ENCODE peak calls at places on chromosomes 5 and 9, in four cellular contexts. P is fibroblast of pulmonary artery, I is epithelial cell of esophagus, Y is Caco-2. T is an unnamed sample.

GRCh38 chr5:37722236-37723146 is 117.3 kb downstream of the GDNF start:
- DNase-seq in Y (no peak), P (peak; percentile 77), I (peak; percentile 67), T (peak; percentile 98)

GRCh38 chr9:120718328-120718727 is 4.1 kb upstream of the MEGF9 start:
- DNase-seq in I (no peak), P (no peak), Y (no peak), T (no peak)

GRCh38 chr9:8779478-8779877 is 979.9 kb upstream of the DMAC1 start:
- DNase-seq in Y (no peak), I (no peak), P (no peak), T (no peak)

GRCh38 chr5:38948501-38948900 is 102.7 kb downstream of the OSMR start:
- DNase-seq in I (no peak), Y (no peak), P (peak; percentile 66), T (peak; percentile 22)

GRCh38 chr9:133460405-133461175 is 812 bp downstream of the CACFD1 start:
- DNase-seq in P (peak; percentile 24), I (peak; percentile 32), Y (peak; percentile 89), T (peak; percentile 9)

GRCh38 chr5:180235077-180235476 is 26.1 kb upstream of the RASGEF1C start:
- DNase-seq in I (no peak), Y (no peak), P (no peak), T (no peak)

GRCh38 chr5:59684388-59685003 is 209.0 kb downstream of the PDE4D start:
- DNase-seq in P (no peak), Y (no peak), I (peak; percentile 46), T (no peak)

GRCh38 chr5:40481226-40481625 is 198.5 kb upstream of the PTGER4 start:
- DNase-seq in I (peak; percentile 80), Y (no peak), P (no peak), T (no peak)

GRCh38 chr9:129570450-129571297 is 50.2 kb downstream of the C9orf50 start:
- DNase-seq in Y (peak; percentile 56), I (peak; percentile 80), P (peak; percentile 80), T (peak; percentile 87)

GRCh38 chr9:16885896-16886295 is 15.4 kb upstream of the BNC2 start:
- DNase-seq in I (no peak), Y (no peak), P (no peak), T (no peak)

GRCh38 chr5:9339206-9339818 is 206.6 kb downstream of the SEMA5A start:
- DNase-seq in Y (peak; percentile 36), P (peak; percentile 24), I (no peak), T (no peak)

GRCh38 chr9:120646943-120647342 is 67.0 kb upstream of the CDK5RAP2 start:
- DNase-seq in P (no peak), Y (no peak), I (no peak), T (no peak)

GRCh38 chr9:116154334-116154975 is 864 bp downstream of the PAPPA start:
- DNase-seq in P (peak; percentile 42), Y (peak; percentile 29), I (no peak), T (no peak)

GRCh38 chr9:129197978-129198736 is 20.1 kb upstream of the IER5L start:
- DNase-seq in Y (no peak), I (peak; percentile 51), P (peak; percentile 82), T (peak; percentile 92)

GRCh38 chr5:111494350-111494999 is 17.9 kb downstream of the STARD4 start:
- DNase-seq in I (peak; percentile 93), Y (no peak), P (no peak), T (no peak)

GRCh38 chr5:45696206-45696836 is at the start of gene HCN1:
- DNase-seq in Y (no peak), I (peak; percentile 82), P (peak; percentile 72), T (peak; percentile 76)

GRCh38 chr5:4533457-4534105 is 606.5 kb upstream of the ADAMTS16 start:
- DNase-seq in I (peak; percentile 25), P (no peak), Y (no peak), T (no peak)

GRCh38 chr5:94893404-94894145 is 275.1 kb downstream of the SLF1 start:
- DNase-seq in Y (no peak), P (peak; percentile 28), I (peak; percentile 19), T (peak; percentile 26)

GRCh38 chr5:8864053-8864452 is 681.8 kb downstream of the SEMA5A start:
- DNase-seq in I (peak; percentile 76), P (peak; percentile 44), Y (peak; percentile 55), T (no peak)

GRCh38 chr5:128777052-128777451 is 188.2 kb upstream of the SLC27A6 start:
- DNase-seq in Y (no peak), P (no peak), I (peak; percentile 45), T (no peak)

GRCh38 chr5:54088081-54088480 is 222.3 kb downstream of the ARL15 start:
- DNase-seq in Y (no peak), I (no peak), P (peak; percentile 19), T (peak; percentile 14)

GRCh38 chr9:136910901-136911245 is 24.6 kb downstream of the TRAF2 start:
- DNase-seq in Y (no peak), P (no peak), I (no peak), T (no peak)
- TF ChIP-seq CTCF in Y (peak; percentile 12), P (no peak), I (no peak), T (no peak)

GRCh38 chr9:33161011-33161588 is 6.0 kb downstream of the B4GALT1 start:
- DNase-seq in I (peak; percentile 96), P (peak; percentile 94), Y (peak; percentile 67), T (peak; percentile 98)

GRCh38 chr9:33161589-33162132 is 5.5 kb downstream of the B4GALT1 start:
- DNase-seq in Y (peak; percentile 82), I (peak; percentile 91), P (no peak), T (no peak)

GRCh38 chr9:33164138-33164809 is 2.9 kb downstream of the B4GALT1 start:
- DNase-seq in Y (no peak), P (no peak), I (no peak), T (no peak)

GRCh38 chr9:33163433-33164137 is 3.6 kb downstream of the B4GALT1 start:
- DNase-seq in Y (no peak), I (no peak), P (no peak), T (no peak)

GRCh38 chr9:33162721-33163311 is 4.3 kb downstream of the B4GALT1 start:
- DNase-seq in P (peak; percentile 94), I (peak; percentile 87), Y (peak; percentile 76), T (no peak)
- H3K4me3 ChIP-seq in P (peak overlapping the region; percentile 99), I (peak overlapping the region; percentile 95), Y (no peak overlapping the region), T (no peak overlapping the region)

GRCh38 chr5:154393850-154394249 is 51.9 kb upstream of the SAP30L start:
- DNase-seq in Y (no peak), P (no peak), I (no peak), T (no peak)

GRCh38 chr5:154391788-154392187 is 54.0 kb upstream of the SAP30L start:
- DNase-seq in P (no peak), Y (no peak), I (no peak), T (no peak)

GRCh38 chr5:154395407-154396106 is 50.2 kb upstream of the SAP30L start:
- DNase-seq in I (peak; percentile 90), P (peak; percentile 41), Y (no peak), T (peak; percentile 34)

GRCh38 chr5:154396128-154396527 is 49.7 kb upstream of the SAP30L start:
- DNase-seq in Y (no peak), P (no peak), I (no peak), T (no peak)

GRCh38 chr5:154394328-154394727 is 51.5 kb upstream of the SAP30L start:
- DNase-seq in Y (no peak), P (no peak), I (no peak), T (no peak)
- TF ChIP-seq CTCF in Y (no peak), P (no peak), I (no peak), T (no peak)

DNA sequence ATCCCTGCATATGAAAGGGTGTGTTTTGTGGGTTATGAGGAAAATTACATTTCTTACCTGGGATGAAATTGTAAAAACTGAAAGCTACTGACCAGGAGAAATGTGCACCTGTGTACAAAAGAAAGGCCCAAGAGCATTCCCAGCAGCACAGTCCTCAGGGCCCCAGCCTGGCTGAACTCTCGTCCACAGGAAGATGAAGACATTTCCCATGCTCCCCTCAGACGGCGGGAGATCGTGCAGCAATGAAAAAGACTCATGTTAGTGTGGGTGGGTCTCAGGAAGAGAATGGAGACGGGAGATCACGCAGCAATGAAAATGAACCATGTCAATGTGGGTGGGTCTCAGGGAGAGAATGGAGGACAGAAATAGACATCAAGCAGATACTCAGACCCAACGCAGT is 12.6 kb upstream of the LCN15 start:
- DNase-seq in Y (no peak), P (no peak), I (no peak), T (no peak)
- H3K4me3 ChIP-seq in Y (no peak overlapping the region), P (no peak overlapping the region), I (no peak overlapping the region), T (no peak overlapping the region)

DNA sequence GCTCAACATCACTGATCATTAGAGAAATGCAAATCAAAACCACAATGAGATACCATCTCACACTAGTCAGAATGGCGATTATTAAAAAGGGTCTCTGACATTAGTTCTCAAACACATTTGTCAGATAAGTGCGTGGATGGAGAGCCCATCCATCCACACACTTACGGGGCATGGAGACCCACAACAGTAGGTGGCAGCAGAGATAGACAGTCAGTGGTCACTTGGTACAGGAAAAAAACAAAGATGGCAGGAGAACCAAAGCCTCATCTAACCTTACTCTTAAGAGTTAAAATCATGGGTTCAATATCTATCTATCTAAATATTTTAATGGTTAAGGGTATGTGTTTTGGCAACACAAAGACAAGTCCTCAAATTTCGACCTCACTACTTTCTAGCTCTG is 1378.7 kb upstream of the C9orf72 start:
- DNase-seq in I (peak; percentile 20), P (peak; percentile 24), Y (peak; percentile 15), T (peak; percentile 1)
- TF ChIP-seq CTCF in I (peak; percentile 44), P (peak; percentile 44), Y (no peak), T (peak; percentile 35)

DNA sequence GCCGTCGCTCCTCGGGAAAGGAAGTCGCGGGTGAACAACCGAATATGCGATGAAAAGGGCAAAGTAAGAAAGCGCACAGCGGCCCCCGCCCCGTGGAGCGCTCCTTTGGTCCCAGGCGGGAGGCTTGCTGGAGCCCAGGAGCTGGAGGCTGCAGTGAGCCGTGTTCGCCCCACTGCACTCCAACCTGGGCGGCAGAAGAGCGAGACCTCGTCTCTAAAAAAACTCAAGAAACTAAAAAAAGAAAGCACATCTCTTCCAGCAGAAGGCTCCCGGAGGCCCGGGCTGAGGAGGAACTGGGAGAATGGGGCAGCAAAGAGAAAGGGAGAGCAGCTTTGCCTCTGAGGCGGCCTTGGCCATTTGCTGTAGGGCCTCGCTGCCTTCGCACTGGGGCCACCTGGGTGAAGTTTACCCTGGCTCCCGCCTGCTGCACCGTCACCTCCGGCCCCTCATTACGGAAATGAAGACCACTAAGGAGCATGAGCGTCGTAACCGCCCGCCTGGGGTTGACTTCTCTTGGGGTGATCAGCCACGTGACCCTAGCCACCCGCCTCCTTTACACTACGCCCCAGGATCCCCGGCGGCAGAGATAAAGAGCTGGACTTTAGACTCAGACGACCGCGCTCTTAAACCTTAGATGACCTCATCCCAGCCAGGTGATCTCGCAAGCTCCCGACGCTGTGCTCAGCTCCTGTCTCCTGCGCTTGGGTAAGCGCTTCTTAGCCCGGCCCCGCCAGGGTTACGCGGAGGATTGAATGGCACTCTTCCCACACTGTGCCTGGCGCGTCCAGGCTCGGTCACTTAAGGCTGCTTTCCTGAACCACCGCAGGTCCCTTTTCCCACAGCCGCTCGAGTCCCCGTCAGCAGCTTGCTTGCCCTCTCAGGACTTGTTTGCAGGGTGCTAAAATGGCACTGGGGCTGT is 108.1 kb upstream of the LARP1 start:
- DNase-seq in I (peak; percentile 73), Y (peak; percentile 87), P (peak; percentile 33), T (peak; percentile 13)
- H3K4me3 ChIP-seq in I (peak overlapping the region; percentile 10), Y (peak overlapping the region; percentile 15), P (peak overlapping the region; percentile 12), T (peak overlapping the region; percentile 22)

DNA sequence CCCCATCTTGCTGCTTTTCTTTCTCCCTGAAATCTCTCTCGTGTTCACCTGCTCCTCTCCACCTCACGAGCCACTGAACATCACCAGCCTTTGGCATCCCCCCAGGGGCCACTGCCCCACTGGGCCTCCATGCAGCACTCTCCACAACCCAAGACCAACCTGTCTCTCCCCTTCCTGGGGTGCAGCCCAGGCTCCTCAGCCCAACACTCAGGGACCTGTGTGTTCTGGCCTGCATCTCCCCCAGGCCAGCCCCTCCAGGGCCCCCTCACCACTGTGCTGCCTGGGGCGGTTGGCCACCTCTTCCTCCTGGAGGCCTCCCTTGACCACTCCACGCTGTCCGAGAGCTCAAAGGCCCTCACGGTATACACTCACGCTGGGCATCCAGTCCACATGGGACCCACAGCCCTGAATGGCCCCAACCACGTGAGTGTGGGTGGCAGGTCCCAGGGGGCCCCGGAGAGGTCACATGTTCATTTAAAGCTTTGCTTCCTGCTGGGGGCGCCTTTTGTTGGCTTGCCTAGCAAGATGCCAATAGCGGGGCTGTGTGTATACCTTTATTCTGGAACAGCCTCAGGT is 453 bp upstream of the DOK3 start:
- DNase-seq in Y (no peak), I (no peak), P (no peak), T (no peak)
- TF ChIP-seq CTCF in Y (no peak), I (no peak), P (no peak), T (no peak)

T was measured in astrocyte of the spinal cord.